ENCODE peak calls at places on chromosomes 13 and 19, in ten cellular contexts. C, H, B, O, V, U, D, F, Y and M are unnamed samples. For H3K4me1, the result is how much of the 10 kb centered on the place peaks cover.

GRCh38 chr19:48741222-48741999 is 1.0 kb upstream of the RASIP1 start:
- DNase-seq in C (peak), H (no peak), B (no peak), O (peak), V (peak), U (no peak), D (peak), F (peak), Y (peak), M (peak)

GRCh38 chr13:27968316-27969072 is 621 bp downstream of the CDX2 start:
- DNase-seq in C (no peak), H (no peak), B (no peak), O (peak), V (no peak), U (no peak), D (peak), F (no peak), Y (no peak), M (peak)

GRCh38 chr13:112465251-112466131 is 89.3 kb downstream of the SPACA7 start:
- DNase-seq in C (no peak), H (no peak), B (no peak), O (peak), V (no peak), U (no peak), D (no peak), F (no peak), Y (no peak), M (no peak)

GRCh38 chr19:1027020-1027952 is 878 bp downstream of the CNN2 start:
- DNase-seq in C (no peak), H (no peak), B (no peak), O (no peak), V (peak), U (no peak), D (no peak), F (no peak), Y (no peak), M (peak)

GRCh38 chr19:47541507-47541906 is 26.6 kb upstream of the NAPA start:
- DNase-seq in C (no peak), H (no peak), B (no peak), O (no peak), V (no peak), U (no peak), D (no peak), F (no peak), Y (no peak), M (no peak)

GRCh38 chr19:57002195-57002601 is 117.6 kb upstream of the USP29 start:
- DNase-seq in C (no peak), H (no peak), B (no peak), O (no peak), V (no peak), U (no peak), D (no peak), F (no peak), Y (no peak), M (no peak)

GRCh38 chr13:112245959-112246358 is 130.2 kb upstream of the SPACA7 start:
- DNase-seq in C (no peak), H (no peak), B (no peak), O (no peak), V (no peak), U (no peak), D (no peak), F (no peak), Y (no peak), M (no peak)

GRCh38 chr19:38233740-38234251 is 9.8 kb upstream of the DPF1 start:
- DNase-seq in C (peak), H (no peak), B (peak), O (peak), V (peak), U (peak), D (peak), F (peak), Y (peak), M (peak)

GRCh38 chr19:58001895-58002369 is 688 bp downstream of the ZNF606 start:
- DNase-seq in C (no peak), H (no peak), B (no peak), O (no peak), V (no peak), U (no peak), D (no peak), F (no peak), Y (no peak), M (no peak)

GRCh38 chr19:4694211-4694987 is 24.3 kb upstream of the MYDGF start:
- DNase-seq in C (peak), H (peak), B (no peak), O (no peak), V (peak), U (no peak), D (no peak), F (peak), Y (no peak), M (no peak)

GRCh38 chr13:44293354-44293753 is 80.3 kb upstream of the SERP2 start:
- DNase-seq in C (no peak), H (no peak), B (no peak), O (no peak), V (no peak), U (no peak), D (no peak), F (no peak), Y (no peak), M (no peak)

GRCh38 chr19:3986260-3987041 is 1.2 kb upstream of the EEF2 start:
- DNase-seq in C (peak), H (no peak), B (no peak), O (peak), V (no peak), U (no peak), D (peak), F (peak), Y (peak), M (peak)

GRCh38 chr13:110047511-110047910 is 259.4 kb downstream of the COL4A1 start:
- DNase-seq in C (no peak), H (no peak), B (peak), O (no peak), V (peak), U (no peak), D (no peak), F (no peak), Y (peak), M (no peak)

GRCh38 chr13:101317986-101318523 is 98.3 kb downstream of the NALCN start:
- DNase-seq in C (no peak), H (no peak), B (no peak), O (no peak), V (no peak), U (no peak), D (no peak), F (no peak), Y (no peak), M (no peak)

GRCh38 chr19:57664269-57665127 is 4.2 kb upstream of the ZSCAN4 start:
- DNase-seq in C (peak), H (no peak), B (peak), O (peak), V (peak), U (no peak), D (peak), F (peak), Y (peak), M (peak)

GRCh38 chr13:35157143-35157755 is 215.2 kb downstream of the NBEA start:
- DNase-seq in C (peak), H (no peak), B (no peak), O (peak), V (no peak), U (no peak), D (no peak), F (peak), Y (peak), M (peak)

GRCh38 chr13:33251131-33251629 is 34.4 kb downstream of the STARD13 start:
- DNase-seq in C (no peak), H (peak), B (no peak), O (no peak), V (no peak), U (no peak), D (no peak), F (no peak), Y (no peak), M (no peak)

GRCh38 chr19:7139095-7139494 is 69.6 kb downstream of the ZNF557 start:
- DNase-seq in C (no peak), H (no peak), B (no peak), O (no peak), V (no peak), U (no peak), D (no peak), F (no peak), Y (no peak), M (no peak)

GRCh38 chr13:87274209-87274819 is 396.9 kb upstream of the SLITRK5 start:
- DNase-seq in C (no peak), H (peak), B (no peak), O (peak), V (no peak), U (no peak), D (peak), F (peak), Y (peak), M (peak)

GRCh38 chr19:1131718-1132552 is 28.1 kb downstream of the GPX4 start:
- DNase-seq in C (no peak), H (peak), B (peak), O (peak), V (peak), U (peak), D (peak), F (peak), Y (peak), M (peak)

GRCh38 chr19:19531951-19532805 is 3.5 kb downstream of the YJEFN3 start:
- DNase-seq in C (peak), H (no peak), B (peak), O (peak), V (peak), U (peak), D (peak), F (peak), Y (peak), M (peak)

GRCh38 chr19:14475251-14476073 is at the start of gene PTGER1:
- DNase-seq in C (no peak), H (no peak), B (no peak), O (peak), V (no peak), U (no peak), D (peak), F (peak), Y (no peak), M (peak)

GRCh38 chr13:42378383-42378780 is 106.4 kb downstream of the AKAP11 start:
- DNase-seq in C (no peak), H (no peak), B (no peak), O (no peak), V (no peak), U (no peak), D (no peak), F (no peak), Y (no peak), M (no peak)

GRCh38 chr13:22154041-22154440 is 483.2 kb downstream of the FGF9 start:
- DNase-seq in C (no peak), H (no peak), B (no peak), O (peak), V (no peak), U (no peak), D (no peak), F (no peak), Y (no peak), M (no peak)

GRCh38 chr19:4007021-4007835 is at the start of gene PIAS4:
- DNase-seq in C (peak), H (peak), B (peak), O (peak), V (peak), U (peak), D (peak), F (peak), Y (peak), M (peak)

GRCh38 chr13:114119196-114119595 is 13.2 kb downstream of the RASA3 start:
- DNase-seq in C (peak), H (no peak), B (peak), O (peak), V (no peak), U (no peak), D (peak), F (no peak), Y (no peak), M (peak)

GRCh38 chr19:13865578-13866462 is 11.1 kb upstream of the NANOS3 start:
- DNase-seq in C (no peak), H (no peak), B (no peak), O (no peak), V (no peak), U (no peak), D (no peak), F (no peak), Y (no peak), M (no peak)

GRCh38 chr13:39942901-39943273 is 287.4 kb downstream of the COG6 start:
- DNase-seq in C (peak), H (peak), B (peak), O (peak), V (peak), U (peak), D (peak), F (peak), Y (peak), M (peak)

GRCh38 chr13:102141625-102142472 is 260.0 kb downstream of the FGF14 start:
- DNase-seq in C (peak), H (no peak), B (no peak), O (peak), V (no peak), U (no peak), D (no peak), F (peak), Y (no peak), M (no peak)

GRCh38 chr13:101390461-101390860 is 25.8 kb downstream of the NALCN start:
- DNase-seq in C (no peak), H (no peak), B (no peak), O (no peak), V (no peak), U (no peak), D (no peak), F (no peak), Y (no peak), M (no peak)

GRCh38 chr19:496333-496634 is at the start of gene MADCAM1:
- DNase-seq in C (no peak), H (no peak), B (no peak), O (peak), V (no peak), U (no peak), D (peak), F (no peak), Y (no peak), M (peak)

GRCh38 chr19:45446295-45446694 is 21.5 kb upstream of the FOSB start:
- DNase-seq in C (no peak), H (no peak), B (no peak), O (peak), V (no peak), U (no peak), D (no peak), F (no peak), Y (no peak), M (no peak)

GRCh38 chr19:2254052-2254872 is 2.0 kb downstream of the JSRP1 start:
- DNase-seq in C (no peak), H (no peak), B (no peak), O (peak), V (no peak), U (no peak), D (peak), F (no peak), Y (no peak), M (peak)

GRCh38 chr13:75145926-75146325 is 336.0 kb downstream of the TBC1D4 start:
- DNase-seq in C (no peak), H (no peak), B (no peak), O (no peak), V (no peak), U (no peak), D (no peak), F (no peak), Y (no peak), M (no peak)

GRCh38 chr19:1259873-1260748 is 9.0 kb upstream of the CIRBP start:
- DNase-seq in C (no peak), H (no peak), B (peak), O (no peak), V (no peak), U (no peak), D (no peak), F (no peak), Y (no peak), M (no peak)

GRCh38 chr13:39862891-39863290 is 207.4 kb downstream of the COG6 start:
- DNase-seq in C (no peak), H (no peak), B (no peak), O (no peak), V (no peak), U (no peak), D (no peak), F (no peak), Y (no peak), M (no peak)

GRCh38 chr19:11197291-11198174 is at the start of gene KANK2:
- DNase-seq in C (peak), H (peak), B (peak), O (peak), V (peak), U (peak), D (peak), F (peak), Y (peak), M (peak)

GRCh38 chr13:20118268-20119140 is 42.3 kb downstream of the GJA3 start:
- DNase-seq in C (peak), H (no peak), B (peak), O (peak), V (peak), U (no peak), D (peak), F (peak), Y (peak), M (peak)

GRCh38 chr13:114145722-114146121 is 13.3 kb upstream of the RASA3 start:
- DNase-seq in C (no peak), H (no peak), B (no peak), O (no peak), V (no peak), U (peak), D (no peak), F (no peak), Y (no peak), M (peak)

GRCh38 chr19:19900574-19901444 is at the start of gene ZNF93:
- DNase-seq in C (no peak), H (peak), B (peak), O (peak), V (peak), U (peak), D (peak), F (peak), Y (peak), M (peak)

DNA sequence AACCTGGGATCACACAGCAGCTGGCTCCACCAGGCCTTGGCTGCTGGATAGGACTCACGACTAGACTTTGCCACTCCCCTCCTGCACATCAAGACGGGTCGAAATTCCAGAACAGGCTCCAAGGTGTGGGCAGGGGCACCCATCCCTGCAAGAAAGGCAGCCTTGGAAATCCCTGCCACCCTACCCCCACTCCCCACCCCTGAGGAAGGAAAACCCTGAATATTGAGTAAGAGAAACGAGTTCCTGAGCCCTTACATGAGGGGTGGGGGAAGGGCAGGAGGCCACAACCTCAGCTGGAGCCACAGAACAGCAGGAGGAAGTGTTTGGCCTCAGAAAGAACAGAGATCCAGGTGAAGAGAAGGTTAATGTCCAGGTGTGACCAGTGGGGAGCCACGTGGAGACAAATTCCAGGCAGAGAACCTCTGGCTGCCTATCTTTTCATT is 20.1 kb downstream of the DEDD2 start:
- DNase-seq in C (no peak), H (no peak), B (peak), O (peak), V (no peak), U (no peak), D (peak), F (no peak), Y (no peak), M (peak)
- H3K4me1 ChIP-seq in C (under half), H (under half), B (half or more), O (under half), V (under half), U (under half), D (under half), F (half or more), Y (under half), M (under half)

GRCh38 chr13:61255035-61255796 is 160.4 kb downstream of the PCDH20 start:
- DNase-seq in C (no peak), H (no peak), B (no peak), O (peak), V (no peak), U (no peak), D (no peak), F (no peak), Y (no peak), M (peak)
- TF ChIP-seq CTCF in C (no peak), H (peak), B (no peak), O (peak), V (peak), U (no peak), D (peak), F (no peak), Y (no peak), M (peak)

GRCh38 chr19:43754312-43754561 is 525 bp downstream of the SMG9 start:
- DNase-seq in C (no peak), H (no peak), B (no peak), O (no peak), V (no peak), U (no peak), D (no peak), F (no peak), Y (no peak), M (no peak)
- H3K4me1 ChIP-seq in C (half or more), H (under half), B (under half), O (under half), V (under half), U (under half), D (under half), F (under half), Y (under half), M (under half)

DNA sequence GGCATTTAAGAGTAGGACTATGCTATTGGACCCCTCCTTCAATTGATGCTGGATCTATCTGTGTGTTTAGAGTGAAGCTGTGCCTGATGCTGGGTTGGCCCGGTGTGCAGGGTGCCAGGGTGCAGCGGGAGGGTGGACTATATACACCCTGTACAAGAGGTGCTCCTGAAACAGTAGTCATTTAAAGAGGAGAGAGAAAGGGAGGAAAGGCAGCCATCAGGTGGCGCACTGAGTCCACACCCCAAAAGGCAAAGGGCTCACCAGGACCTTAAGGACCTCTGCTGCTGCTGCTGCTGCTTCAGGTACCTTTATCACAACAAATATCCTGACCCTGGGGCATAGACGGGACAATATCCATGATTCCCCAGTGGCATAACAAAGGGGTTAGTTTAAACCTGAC is 39.4 kb downstream of the ZNF136 start:
- DNase-seq in C (no peak), H (no peak), B (peak), O (peak), V (peak), U (no peak), D (peak), F (no peak), Y (peak), M (peak)
- TF ChIP-seq CTCF in C (no peak), H (peak), B (peak), O (peak), V (peak), U (no peak), D (peak), F (peak), Y (no peak), M (peak)

DNA sequence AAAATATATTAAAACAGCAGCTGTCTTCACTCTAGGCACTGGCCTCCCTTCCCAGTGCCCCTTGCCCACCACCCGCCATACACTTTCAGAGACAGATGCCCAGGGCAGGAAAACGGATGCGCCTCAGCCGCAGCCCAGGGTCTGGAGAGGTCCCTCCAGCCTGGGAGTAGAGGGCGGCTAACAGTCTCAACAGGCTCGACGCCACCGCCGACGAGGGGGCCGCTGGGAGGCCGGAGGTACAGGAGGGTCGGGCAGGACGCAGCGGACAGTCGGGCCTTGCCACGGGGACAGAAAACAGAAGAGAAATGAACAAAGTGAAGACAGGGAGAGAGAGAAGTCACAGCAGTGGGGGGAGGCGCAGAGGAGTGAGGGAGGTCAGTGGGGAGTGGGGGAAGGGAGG is 27.1 kb downstream of the C19orf47 start:
- DNase-seq in C (no peak), H (no peak), B (no peak), O (no peak), V (no peak), U (no peak), D (no peak), F (no peak), Y (no peak), M (no peak)
- H3K4me1 ChIP-seq in C (under half), H (under half), B (under half), O (under half), V (under half), U (under half), D (under half), F (under half), Y (under half), M (under half)

GRCh38 chr13:26074706-26075105 is 22.9 kb upstream of the SHISA2 start:
- DNase-seq in C (no peak), H (no peak), B (no peak), O (no peak), V (no peak), U (no peak), D (no peak), F (no peak), Y (no peak), M (no peak)
- TF ChIP-seq CTCF in C (no peak), H (no peak), B (no peak), O (no peak), V (no peak), U (no peak), D (no peak), F (no peak), Y (no peak), M (no peak)